ENCODE peak calls at places on chromosome 11, in eight cellular contexts. T is memory B cell; V is activated naive CD4-positive, alpha-beta T cell; I is stimulated activated CD8-positive, alpha-beta memory T cell treated with anti-CD3 and anti-CD28 coated beads, Interleukin-2, amount 100 ng/mL, for 1 hour; K is T-helper 2 cell; H is endodermal cell; W is activated CD8-positive, alpha-beta T cell treated with anti-CD3 and anti-CD28 coated beads for 36 hours; O is NCI-H1105. E is an unnamed sample.
A peak's percentile ranks its signal among the peaks of the same experiment; 100 is the strongest.

GRCh38 chr11:62536301-62536957 is 10.2 kb downstream of the AHNAK start:
- DNase-seq in I (no peak), H (peak; percentile 61), T (no peak), V (no peak), K (no peak), W (no peak), O (peak; percentile 68), E (no peak)

GRCh38 chr11:24598636-24599035 is 101.8 kb downstream of the LUZP2 start:
- DNase-seq in T (no peak), H (no peak), W (no peak), V (no peak), I (no peak), K (no peak), O (no peak), E (no peak)

GRCh38 chr11:111364503-111364902 is 14.6 kb downstream of the POU2AF1 start:
- DNase-seq in I (no peak), H (no peak), K (no peak), W (no peak), V (no peak), T (no peak), O (no peak), E (no peak)

GRCh38 chr11:125382211-125382807 is 113.8 kb downstream of the FEZ1 start:
- DNase-seq in I (no peak), W (no peak), H (no peak), K (no peak), O (peak; percentile 51), V (no peak), T (no peak), E (no peak)

GRCh38 chr11:97544401-97544800 is 1154.6 kb downstream of the JRKL start:
- DNase-seq in W (no peak), K (no peak), T (no peak), H (no peak), V (no peak), O (no peak), I (no peak), E (no peak)

GRCh38 chr11:6925636-6926207 is 504 bp upstream of the ZNF215 start:
- DNase-seq in K (no peak), W (no peak), H (peak; percentile 76), O (no peak), T (no peak), I (no peak), V (no peak), E (no peak)

GRCh38 chr11:82863209-82863608 is 37.0 kb downstream of the PRCP start:
- DNase-seq in O (no peak), I (no peak), H (no peak), K (no peak), W (no peak), T (no peak), V (no peak), E (no peak)

GRCh38 chr11:111938687-111939160 is 1.6 kb downstream of the DIXDC1 start:
- DNase-seq in I (no peak), K (no peak), H (peak; percentile 70), O (no peak), V (no peak), T (no peak), W (peak; percentile 51), E (no peak)

GRCh38 chr11:66492161-66492865 is 12.1 kb downstream of the DPP3 start:
- DNase-seq in T (no peak), I (no peak), O (no peak), H (no peak), K (no peak), W (no peak), V (no peak), E (no peak)

GRCh38 chr11:3050386-3051325 is 6.6 kb downstream of the CARS1 start:
- DNase-seq in H (no peak), I (no peak), V (no peak), T (no peak), W (no peak), O (no peak), K (no peak), E (no peak)

GRCh38 chr11:47571895-47572294 is 6.5 kb downstream of the PTPMT1 start:
- DNase-seq in V (no peak), K (no peak), I (no peak), O (no peak), T (no peak), W (no peak), H (no peak), E (no peak)

GRCh38 chr11:68503792-68504191 is 43.2 kb downstream of the PPP6R3 start:
- DNase-seq in I (no peak), K (no peak), V (no peak), T (no peak), H (no peak), W (no peak), O (no peak), E (no peak)